ENCODE peak calls at places on chromosomes 2 and 18, in ten cellular contexts. Z is HepG2; W is CD8-positive, alpha-beta memory T cell; Y is GM23248; V is aorta; U is cardiac muscle cell; J is gastrocnemius medialis; Q is CD4-positive, alpha-beta T cell; K is SJSA1; E is IMR-90. O is an unnamed sample.

GRCh38 chr2:101429453-101429852 is 42.1 kb upstream of the CREG2 start:
- DNase-seq in K (no peak), V (no peak), Y (no peak), Q (no peak), Z (no peak), E (no peak), W (no peak), U (no peak), J (no peak), O (no peak)

GRCh38 chr2:195818521-195818920 is 161.5 kb downstream of the SLC39A10 start:
- DNase-seq in E (peak), W (no peak), V (no peak), K (no peak), Z (no peak), Y (peak), U (no peak), J (no peak), Q (no peak), O (no peak)

GRCh38 chr2:240959941-240960308 is 38.5 kb upstream of the SNED1 start:
- DNase-seq in U (no peak), J (no peak), E (no peak), K (no peak), W (no peak), V (no peak), Y (no peak), Q (no peak), Z (no peak), O (no peak)

GRCh38 chr18:73563345-73563744 is 584.3 kb downstream of the FBXO15 start:
- DNase-seq in J (no peak), Y (peak), K (peak), Q (no peak), Z (no peak), U (no peak), W (no peak), V (no peak), E (peak), O (no peak)

GRCh38 chr2:11080253-11081115 is 74.8 kb upstream of the SLC66A3 start:
- DNase-seq in W (no peak), Y (no peak), K (no peak), U (no peak), E (no peak), Q (no peak), Z (no peak), J (no peak), V (no peak), O (no peak)

GRCh38 chr2:60414731-60415130 is 138.7 kb downstream of the BCL11A start:
- DNase-seq in J (no peak), Y (peak), K (peak), U (no peak), V (no peak), E (peak), Z (no peak), W (no peak), Q (no peak), O (no peak)

GRCh38 chr2:2849464-2850217 is 518.6 kb upstream of the MYT1L start:
- DNase-seq in K (no peak), U (no peak), V (peak), Q (no peak), E (no peak), J (no peak), W (no peak), Y (no peak), Z (no peak), O (no peak)

GRCh38 chr2:240624950-240625621 is at the start of gene GPR35:
- DNase-seq in V (peak), E (peak), J (peak), U (no peak), Q (peak), K (peak), Y (peak), Z (no peak), W (peak), O (peak)

GRCh38 chr2:109135572-109136185 is 6.7 kb downstream of the SH3RF3 start:
- DNase-seq in Y (no peak), U (no peak), Z (no peak), W (no peak), J (no peak), Q (no peak), E (no peak), K (no peak), V (peak), O (no peak)

GRCh38 chr2:101340141-101340541 is 31.6 kb upstream of the RNF149 start:
- DNase-seq in U (no peak), Q (no peak), K (no peak), Z (peak), E (peak), V (no peak), W (no peak), J (no peak), Y (no peak), O (no peak)

GRCh38 chr18:13915973-13916372 is 637 bp upstream of the MC2R start:
- DNase-seq in E (no peak), K (peak), Y (no peak), W (no peak), Q (no peak), U (peak), Z (peak), J (no peak), V (no peak), O (no peak)

DNA sequence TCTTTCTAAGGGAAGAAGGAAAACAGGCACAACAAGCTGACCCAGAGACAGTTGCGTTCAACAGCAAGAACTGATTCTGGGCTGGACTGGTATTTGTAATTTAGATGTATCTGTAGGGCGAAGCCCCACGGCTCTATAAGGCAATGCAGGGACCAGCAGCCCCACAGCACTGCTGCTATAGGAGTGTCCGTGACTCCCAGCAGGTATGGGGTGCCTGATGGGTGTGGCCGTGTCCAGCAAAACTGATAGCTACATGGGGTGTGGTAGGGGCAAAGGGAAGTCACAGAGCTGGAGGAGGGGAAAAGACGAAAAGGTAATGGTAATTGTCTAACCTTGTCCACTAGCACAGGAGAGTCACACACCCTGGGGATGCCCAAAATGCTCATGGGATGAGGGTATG is 48.3 kb upstream of the ASPRV1 start:
- DNase-seq in J (no peak), V (no peak), E (no peak), Y (no peak), Q (no peak), K (no peak), U (no peak), W (no peak), Z (no peak), O (no peak)
- H3K27ac ChIP-seq in J (no peak), V (no peak), E (no peak), Y (no peak), Q (no peak), K (no peak), U (no peak), W (no peak), Z (no peak), O (no peak)

GRCh38 chr2:224038830-224039079 is 331 bp downstream of the SERPINE2 start:
- DNase-seq in U (no peak), Y (no peak), E (no peak), J (no peak), Q (no peak), Z (no peak), W (peak), V (no peak), K (no peak), O (no peak)
- H3K27ac ChIP-seq in U (no peak), Y (no peak), E (no peak), J (no peak), Q (no peak), Z (no peak), W (no peak), V (no peak), K (peak), O (no peak)

GRCh38 chr2:33529771-33530481 is 53.5 kb downstream of the RASGRP3 start:
- DNase-seq in V (no peak), U (no peak), K (peak), W (no peak), Z (no peak), E (peak), Q (no peak), J (no peak), Y (peak), O (no peak)
- H3K27ac ChIP-seq in V (peak), U (no peak), K (peak), W (no peak), Z (no peak), E (peak), Q (no peak), J (no peak), Y (peak), O (no peak)

GRCh38 chr2:95021015-95021399 is 4.5 kb upstream of the MAL start:
- DNase-seq in Y (no peak), W (no peak), Z (no peak), E (no peak), U (no peak), V (no peak), J (no peak), K (no peak), Q (no peak), O (no peak)

GRCh38 chr2:95023222-95023597 is 2.3 kb upstream of the MAL start:
- DNase-seq in Q (peak), V (no peak), E (no peak), K (no peak), W (peak), Y (no peak), Z (peak), J (no peak), U (no peak), O (peak)

GRCh38 chr2:95020275-95021014 is 5.1 kb upstream of the MAL start:
- DNase-seq in U (no peak), Y (no peak), V (no peak), Z (no peak), W (no peak), Q (no peak), E (no peak), J (no peak), K (no peak), O (no peak)

GRCh38 chr2:95022309-95023221 is 2.9 kb upstream of the MAL start:
- DNase-seq in J (peak), E (peak), V (peak), U (peak), Y (peak), Q (peak), K (peak), Z (peak), W (peak), O (peak)

DNA sequence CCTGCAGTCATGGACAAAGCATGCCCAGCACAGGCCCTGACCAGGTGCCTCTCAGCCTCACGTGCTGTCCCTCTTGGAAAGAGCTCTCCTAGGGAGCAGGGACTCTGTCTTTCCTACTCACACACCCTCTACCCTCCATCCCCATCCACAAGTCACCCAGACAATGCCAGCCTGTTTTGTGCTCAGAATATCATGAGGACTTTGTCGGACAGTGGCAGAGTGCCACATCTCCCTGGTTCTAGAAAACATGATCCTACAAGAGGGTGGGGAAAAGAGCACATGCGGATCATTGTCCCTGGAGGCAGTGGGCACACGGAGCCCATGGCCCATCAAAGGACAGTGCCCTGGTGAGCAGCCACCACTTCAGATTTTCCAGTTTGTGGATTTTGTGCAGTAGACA is 3.7 kb upstream of the MAL start:
- DNase-seq in J (no peak), W (no peak), U (no peak), V (no peak), Y (no peak), Z (no peak), K (no peak), Q (no peak), E (no peak), O (no peak)
- H3K27ac ChIP-seq in J (no peak), W (no peak), U (no peak), V (no peak), Y (no peak), Z (no peak), K (no peak), Q (no peak), E (no peak), O (no peak)

GRCh38 chr18:7571626-7572025 is 4.5 kb downstream of the PTPRM start:
- DNase-seq in U (no peak), Z (no peak), V (no peak), E (no peak), J (no peak), Q (no peak), W (no peak), K (no peak), Y (no peak), O (no peak)
- H3K27ac ChIP-seq in U (no peak), Z (no peak), V (no peak), E (no peak), J (no peak), Q (no peak), W (no peak), K (no peak), Y (no peak), O (no peak)

DNA sequence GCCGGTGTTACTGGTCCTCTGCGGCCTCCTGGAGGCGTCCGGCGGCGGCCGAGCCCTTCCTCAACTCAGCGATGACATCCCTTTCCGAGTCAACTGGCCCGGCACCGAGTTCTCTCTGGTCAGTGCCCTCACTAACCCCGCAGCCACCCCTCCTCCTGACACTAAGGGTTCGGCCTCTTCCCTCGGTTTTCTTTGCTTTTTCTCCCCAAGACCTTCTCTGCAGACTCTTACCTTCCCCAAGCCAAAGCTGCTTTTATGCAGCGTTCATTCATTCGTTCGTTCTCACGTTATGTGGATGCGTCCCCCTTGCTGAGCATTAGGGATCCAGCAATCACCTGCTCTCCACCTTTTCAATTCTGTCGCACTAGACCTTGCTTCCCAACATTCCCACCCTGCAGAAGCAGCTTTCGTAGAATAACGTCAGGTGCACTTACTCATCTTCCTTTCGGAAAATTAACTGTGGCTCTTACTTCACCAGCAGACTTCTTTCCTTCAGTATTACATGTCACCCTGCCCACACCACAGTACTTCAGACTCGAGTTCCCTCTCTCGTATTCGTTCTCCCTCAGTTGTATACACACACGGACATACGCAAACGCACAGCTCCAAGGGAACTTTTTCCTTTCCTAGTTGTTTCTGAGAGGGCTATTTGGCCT is 539 bp downstream of the ERLEC1 start:
- DNase-seq in J (no peak), Z (peak), K (peak), U (peak), V (no peak), Y (peak), W (peak), Q (peak), E (peak), O (no peak)
- H3K27ac ChIP-seq in J (peak), Z (peak), K (peak), U (peak), V (peak), Y (peak), W (peak), Q (peak), E (peak), O (peak)

DNA sequence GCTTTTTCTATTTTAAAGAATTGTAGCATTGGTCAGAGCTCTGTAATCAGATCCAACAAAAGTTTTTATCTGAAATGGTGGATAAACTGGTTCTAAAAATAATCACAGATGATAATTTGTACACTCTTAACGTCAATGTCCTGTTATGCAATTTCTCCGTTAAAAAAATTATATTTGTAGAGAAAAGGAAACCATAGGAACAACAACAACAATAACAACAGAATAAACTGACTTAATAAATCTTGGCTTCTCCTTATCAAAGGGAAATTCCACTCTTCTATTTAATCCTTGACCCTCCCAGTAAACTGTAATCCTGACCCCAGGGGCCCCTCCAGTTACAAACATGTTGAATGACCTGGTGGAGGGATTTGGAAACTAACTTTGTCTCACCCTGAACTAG is 78.6 kb upstream of the ZFP36L2 start:
- DNase-seq in K (no peak), W (no peak), V (no peak), Q (no peak), Y (peak), U (no peak), J (no peak), E (peak), Z (no peak), O (no peak)
- H3K27ac ChIP-seq in K (no peak), W (no peak), V (peak), Q (no peak), Y (no peak), U (peak), J (peak), E (no peak), Z (no peak), O (no peak)

GRCh38 chr18:28116461-28116860 is 60.5 kb downstream of the CDH2 start:
- DNase-seq in K (no peak), V (no peak), W (no peak), J (no peak), Z (peak), Y (no peak), Q (no peak), E (no peak), U (no peak), O (no peak)
- H3K27ac ChIP-seq in K (peak), V (no peak), W (no peak), J (no peak), Z (no peak), Y (peak), Q (no peak), E (no peak), U (peak), O (no peak)

DNA sequence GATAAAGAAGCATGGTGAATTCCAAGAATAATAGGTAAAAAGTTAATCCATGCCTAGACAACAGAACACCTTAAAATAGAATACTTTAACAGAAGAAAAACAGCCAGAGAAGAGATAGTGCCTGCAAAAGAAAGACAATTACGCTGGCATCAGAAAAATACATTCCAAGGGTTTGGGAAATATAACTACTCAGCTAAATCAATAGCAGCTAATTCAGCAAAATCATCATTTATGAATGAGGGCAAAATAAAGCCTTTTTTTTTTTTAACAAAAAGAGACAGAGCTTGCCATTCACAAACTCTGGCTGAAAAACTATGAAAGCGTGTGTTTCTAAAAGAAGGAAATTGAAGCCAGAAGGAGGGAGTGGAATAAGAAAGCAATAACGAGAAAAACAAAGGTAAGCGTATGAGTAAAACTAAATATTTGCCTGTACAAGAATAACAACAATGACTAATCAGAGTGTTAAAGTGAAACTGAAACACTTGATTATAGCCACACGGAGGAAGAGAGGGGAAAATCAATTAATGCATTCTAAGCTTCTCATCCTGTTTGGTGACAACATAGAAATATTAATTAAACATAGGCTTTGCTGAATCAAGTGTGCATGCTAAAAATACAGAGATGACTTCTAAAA is 90.2 kb downstream of the EHD3 start:
- DNase-seq in V (no peak), E (no peak), J (no peak), Q (no peak), U (no peak), W (no peak), Y (peak), K (peak), Z (no peak), O (peak)
- H3K27ac ChIP-seq in V (no peak), E (no peak), J (no peak), Q (no peak), U (no peak), W (peak), Y (peak), K (no peak), Z (no peak), O (no peak)

DNA sequence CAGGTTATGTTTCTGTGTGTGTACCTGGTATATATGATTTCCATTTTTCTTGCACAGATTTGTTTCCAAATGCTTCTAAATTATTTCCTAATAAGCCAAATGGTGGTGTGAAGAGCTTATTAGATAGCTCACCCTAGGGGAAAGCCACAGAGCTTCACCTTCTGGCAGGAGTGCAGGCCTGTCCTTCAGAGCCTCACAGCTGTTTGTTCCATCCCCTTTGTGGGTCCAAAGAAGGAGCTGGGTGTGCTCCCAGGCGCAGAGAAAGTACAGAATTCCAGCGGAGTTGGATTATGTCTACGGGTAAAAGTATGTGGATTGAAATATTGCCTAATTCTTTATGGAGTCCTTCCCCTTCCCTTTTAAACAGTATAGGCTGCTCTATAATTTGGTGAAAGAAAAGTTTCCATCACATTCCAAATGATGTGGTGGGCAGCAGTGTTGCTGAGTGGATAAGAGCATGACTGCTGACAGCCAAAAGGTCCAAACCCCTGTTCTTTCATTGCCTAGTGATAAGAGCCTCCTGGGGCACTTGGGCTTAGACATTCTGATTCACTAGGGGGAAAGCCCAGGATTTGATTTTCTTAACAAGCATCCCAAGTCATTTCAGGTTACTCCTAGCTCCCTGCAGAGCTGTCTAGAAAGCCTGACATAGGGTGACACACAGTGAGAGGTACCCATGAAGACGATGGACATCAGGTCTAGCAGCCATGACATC is 86.6 kb downstream of the WDSUB1 start:
- DNase-seq in U (peak), K (no peak), W (no peak), Q (no peak), V (no peak), Y (no peak), E (peak), J (no peak), Z (no peak), O (no peak)
- H3K27ac ChIP-seq in U (peak), K (no peak), W (no peak), Q (no peak), V (no peak), Y (no peak), E (no peak), J (no peak), Z (no peak), O (no peak)